ENCODE peak calls at places on chromosome 22, in nine cellular contexts. H is HepG2, P is tibial artery, Q is lower lobe of right lung, T is mesothelial cell of epicardium, R is fibroblast of the aortic adventitia, N is GM06990, S is ovary, Z is AG04450. G is an unnamed sample.

GRCh38 chr22:39174498-39175120 is 22.1 kb upstream of the CBX7 start:
- DNase-seq in Z (peak; percentile 71), N (no peak), Q (peak; percentile 81), T (peak; percentile 80), H (peak; percentile 93), R (peak; percentile 69), S (peak; percentile 91), P (peak; percentile 79), G (no peak)

GRCh38 chr22:27515091-27515523 is 286.4 kb downstream of the MN1 start:
- DNase-seq in N (no peak), Z (no peak), H (no peak), R (peak; percentile 84), Q (no peak), S (no peak), T (no peak), P (peak; percentile 85), G (no peak)

GRCh38 chr22:46587492-46588278 is 32.5 kb upstream of the GRAMD4 start:
- DNase-seq in H (no peak), N (peak; percentile 89), S (no peak), Z (no peak), P (peak; percentile 75), T (no peak), Q (peak; percentile 68), R (no peak), G (no peak)

GRCh38 chr22:26689553-26690301 is 32.3 kb downstream of the MIAT start:
- DNase-seq in H (no peak), N (no peak), P (no peak), S (no peak), R (no peak), Z (no peak), T (no peak), Q (no peak), G (no peak)

GRCh38 chr22:31628969-31629723 is 32.9 kb downstream of the PISD start:
- DNase-seq in R (no peak), Q (peak; percentile 20), Z (no peak), H (no peak), P (no peak), T (no peak), S (no peak), N (no peak), G (no peak)

GRCh38 chr22:27867114-27867957 is 51.7 kb downstream of the PITPNB start:
- DNase-seq in Q (no peak), Z (no peak), T (no peak), N (no peak), H (no peak), S (no peak), R (peak; percentile 73), P (no peak), G (no peak)

GRCh38 chr22:31241936-31242335 is 29.8 kb downstream of the LIMK2 start:
- DNase-seq in N (no peak), T (no peak), Q (no peak), S (no peak), Z (no peak), P (no peak), H (no peak), R (peak; percentile 85), G (no peak)

GRCh38 chr22:39292002-39292401 is 27.4 kb downstream of the RPL3 start:
- DNase-seq in S (no peak), N (no peak), Q (no peak), R (no peak), P (no peak), Z (no peak), T (no peak), H (no peak), G (no peak)

GRCh38 chr22:40397436-40397835 is 27.0 kb downstream of the SGSM3 start:
- DNase-seq in P (no peak), R (no peak), Q (peak; percentile 13), Z (no peak), N (no peak), H (no peak), S (no peak), T (no peak), G (no peak)

GRCh38 chr22:41499624-41500280 is 30.8 kb downstream of the ACO2 start:
- DNase-seq in Q (no peak), Z (no peak), T (no peak), R (no peak), H (no peak), P (no peak), S (no peak), N (no peak), G (no peak)

GRCh38 chr22:41498322-41498721 is 29.4 kb downstream of the ACO2 start:
- DNase-seq in T (no peak), N (no peak), Z (no peak), Q (no peak), P (no peak), H (no peak), R (peak; percentile 30), S (no peak), G (no peak)

GRCh38 chr22:41500303-41500702 is 31.4 kb downstream of the ACO2 start:
- DNase-seq in Z (no peak), N (no peak), T (no peak), S (no peak), R (no peak), H (no peak), P (no peak), Q (no peak), G (no peak)

GRCh38 chr22:41504397-41504796 is 35.5 kb downstream of the ACO2 start:
- DNase-seq in S (no peak), P (peak; percentile 93), Q (no peak), H (no peak), Z (no peak), R (peak; percentile 75), N (peak; percentile 44), T (no peak), G (no peak)

GRCh38 chr22:41501209-41501608 is 32.3 kb downstream of the ACO2 start:
- DNase-seq in S (no peak), P (no peak), Z (no peak), N (no peak), H (peak; percentile 23), T (no peak), Q (no peak), R (no peak), G (no peak)
- TF ChIP-seq CTCF in S (no peak), P (no peak), Z (no peak), N (peak; percentile 48), H (peak; percentile 53), T (no peak), Q (no peak), R (peak; percentile 11), G (peak; percentile 63)

GRCh38 chr22:42630211-42630610 is 10.2 kb downstream of the ATP5MGL start:
- DNase-seq in R (no peak), Q (no peak), N (no peak), Z (no peak), S (no peak), T (no peak), P (no peak), H (no peak), G (no peak)

GRCh38 chr22:42635531-42635930 is 4.9 kb downstream of the ATP5MGL start:
- DNase-seq in H (no peak), R (peak; percentile 90), Z (no peak), Q (no peak), S (no peak), N (no peak), T (no peak), P (peak; percentile 97), G (no peak)

GRCh38 chr22:42630901-42631602 is 9.3 kb downstream of the ATP5MGL start:
- DNase-seq in P (no peak), N (no peak), S (no peak), Q (no peak), Z (no peak), H (no peak), T (no peak), R (no peak), G (no peak)

GRCh38 chr22:42633013-42633412 is 7.4 kb downstream of the ATP5MGL start:
- DNase-seq in N (no peak), Z (no peak), P (no peak), T (no peak), Q (no peak), S (no peak), H (no peak), R (no peak), G (no peak)

GRCh38 chr22:42632096-42632495 is 8.3 kb downstream of the ATP5MGL start:
- DNase-seq in P (no peak), T (no peak), R (no peak), Z (no peak), Q (no peak), S (no peak), N (no peak), H (peak; percentile 47), G (no peak)
- TF ChIP-seq CTCF in P (peak; percentile 9), T (no peak), R (peak; percentile 40), Z (peak; percentile 46), Q (no peak), S (no peak), N (peak; percentile 14), H (peak; percentile 49), G (peak; percentile 5)

GRCh38 chr22:22164541-22165272 is 79.9 kb upstream of the VPREB1 start:
- DNase-seq in N (peak; percentile 13), H (no peak), P (no peak), S (no peak), T (no peak), Q (no peak), R (no peak), Z (no peak), G (no peak)
- TF ChIP-seq CTCF in N (no peak), H (no peak), P (no peak), S (no peak), T (no peak), Q (no peak), R (no peak), Z (no peak), G (no peak)

GRCh38 chr22:17888439-17888838 is 114.2 kb upstream of the BID start:
- DNase-seq in Q (no peak), N (no peak), T (no peak), P (no peak), R (no peak), S (no peak), H (no peak), Z (no peak), G (no peak)

GRCh38 chr22:17890245-17890671 is 116.0 kb upstream of the BID start:
- DNase-seq in Z (no peak), H (no peak), P (no peak), T (no peak), R (peak; percentile 19), S (no peak), Q (no peak), N (no peak), G (no peak)

GRCh38 chr22:17890892-17891291 is 116.6 kb upstream of the BID start:
- DNase-seq in H (no peak), R (no peak), T (no peak), S (no peak), N (no peak), Z (no peak), P (no peak), Q (no peak), G (no peak)

GRCh38 chr22:17891427-17892167 is 117.3 kb upstream of the BID start:
- DNase-seq in N (no peak), H (peak; percentile 7), T (no peak), Q (no peak), S (no peak), P (peak; percentile 71), Z (no peak), R (no peak), G (no peak)

DNA sequence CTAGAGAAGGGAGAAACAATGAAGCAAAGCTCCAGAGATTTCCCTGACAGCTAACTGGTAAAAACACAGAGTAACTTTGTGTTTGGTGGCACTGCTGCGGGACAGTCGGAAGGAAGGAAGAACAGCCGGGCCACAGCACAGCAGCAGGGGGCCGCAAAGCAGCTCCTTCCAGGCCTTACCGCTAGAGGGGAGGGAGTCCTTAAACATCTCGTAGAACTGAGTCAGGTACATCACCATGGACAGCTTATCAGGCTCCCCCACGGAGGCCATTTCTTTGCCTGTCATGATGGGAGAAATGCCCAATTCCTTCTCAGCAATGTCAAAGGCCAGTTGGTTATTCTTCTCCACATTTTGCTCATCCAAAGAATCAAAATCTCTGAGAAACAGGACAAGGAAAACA is 114.6 kb upstream of the BID start:
- DNase-seq in R (no peak), S (no peak), H (no peak), N (no peak), Q (no peak), Z (no peak), P (no peak), T (no peak), G (no peak)
- TF ChIP-seq CTCF in R (peak; percentile 27), S (no peak), H (no peak), N (no peak), Q (no peak), Z (peak; percentile 62), P (no peak), T (no peak), G (no peak)

G was measured in D721Med.